ENCODE peak calls at places on chromosomes 16 and 17, in ten cellular contexts. J is RWPE2, Q is astrocyte of the cerebellum, R is osteoblast, W is prostate gland, I is PC-3, M is right atrium auricular region, D is OCI-LY7, S is A673, L is transverse colon. F is an unnamed sample.

GRCh38 chr17:78241277-78242023 is 10.0 kb downstream of the TMEM235 start:
- DNase-seq in J (no peak), Q (no peak), R (peak), W (no peak), I (peak), M (no peak), D (peak), S (peak), L (no peak), F (no peak)

GRCh38 chr17:73240561-73240960 is 21.1 kb downstream of the CPSF4L start:
- DNase-seq in J (no peak), Q (no peak), R (no peak), W (no peak), I (peak), M (no peak), D (no peak), S (no peak), L (no peak), F (no peak)

GRCh38 chr16:12796498-12796897 is 7.2 kb downstream of the CPPED1 start:
- DNase-seq in J (no peak), Q (no peak), R (no peak), W (no peak), I (no peak), M (no peak), D (no peak), S (no peak), L (no peak), F (no peak)

GRCh38 chr16:55478827-55479559 is at the start of gene MMP2:
- DNase-seq in J (no peak), Q (peak), R (peak), W (no peak), I (no peak), M (peak), D (no peak), S (peak), L (peak), F (peak)

GRCh38 chr16:23171234-23171948 is 11.2 kb upstream of the SCNN1G start:
- DNase-seq in J (no peak), Q (no peak), R (peak), W (no peak), I (peak), M (no peak), D (no peak), S (no peak), L (no peak), F (no peak)

GRCh38 chr16:1705688-1706385 is at the start of gene MAPK8IP3:
- DNase-seq in J (no peak), Q (peak), R (peak), W (peak), I (peak), M (peak), D (peak), S (peak), L (peak), F (peak)

GRCh38 chr16:4752351-4753100 is 14.4 kb downstream of the ZNF500 start:
- DNase-seq in J (no peak), Q (no peak), R (peak), W (no peak), I (no peak), M (no peak), D (no peak), S (no peak), L (no peak), F (no peak)

GRCh38 chr17:71360301-71360700 is 760.5 kb upstream of the SOX9 start:
- DNase-seq in J (no peak), Q (no peak), R (no peak), W (no peak), I (peak), M (no peak), D (no peak), S (no peak), L (no peak), F (no peak)

GRCh38 chr16:79469999-79470398 is 130.5 kb downstream of the MAF start:
- DNase-seq in J (no peak), Q (no peak), R (no peak), W (no peak), I (no peak), M (peak), D (no peak), S (no peak), L (peak), F (no peak)

GRCh38 chr16:1494711-1495110 is 1.6 kb downstream of the TELO2 start:
- DNase-seq in J (no peak), Q (no peak), R (no peak), W (no peak), I (no peak), M (peak), D (no peak), S (no peak), L (no peak), F (peak)

GRCh38 chr17:8857919-8858318 is 9.6 kb downstream of the PIK3R6 start:
- DNase-seq in J (no peak), Q (no peak), R (no peak), W (no peak), I (no peak), M (no peak), D (peak), S (peak), L (no peak), F (no peak)

GRCh38 chr16:29686740-29687327 is 7.9 kb downstream of the QPRT start:
- DNase-seq in J (no peak), Q (no peak), R (no peak), W (no peak), I (no peak), M (no peak), D (no peak), S (no peak), L (no peak), F (no peak)

GRCh38 chr17:72481572-72481971 is 360.8 kb downstream of the SOX9 start:
- DNase-seq in J (no peak), Q (no peak), R (no peak), W (no peak), I (no peak), M (no peak), D (no peak), S (no peak), L (no peak), F (no peak)

GRCh38 chr17:39935896-39936295 is 8.4 kb downstream of the LRRC3C start:
- DNase-seq in J (no peak), Q (no peak), R (peak), W (no peak), I (peak), M (no peak), D (no peak), S (no peak), L (no peak), F (no peak)

GRCh38 chr17:27367121-27367981 is 73.4 kb downstream of the WSB1 start:
- DNase-seq in J (no peak), Q (no peak), R (no peak), W (no peak), I (no peak), M (no peak), D (no peak), S (no peak), L (no peak), F (no peak)

GRCh38 chr17:78774956-78775571 is 7.0 kb downstream of the CYTH1 start:
- DNase-seq in J (no peak), Q (no peak), R (no peak), W (no peak), I (no peak), M (no peak), D (peak), S (no peak), L (peak), F (no peak)

GRCh38 chr17:16909472-16909871 is 62.4 kb downstream of the TNFRSF13B start:
- DNase-seq in J (no peak), Q (no peak), R (peak), W (no peak), I (no peak), M (no peak), D (no peak), S (no peak), L (no peak), F (no peak)

GRCh38 chr16:22420606-22421135 is 46.3 kb upstream of the CDR2 start:
- DNase-seq in J (no peak), Q (no peak), R (no peak), W (no peak), I (no peak), M (no peak), D (no peak), S (no peak), L (no peak), F (no peak)

GRCh38 chr16:19499481-19499880 is 22.4 kb downstream of the GDE1 start:
- DNase-seq in J (no peak), Q (no peak), R (no peak), W (no peak), I (no peak), M (no peak), D (no peak), S (no peak), L (no peak), F (no peak)
- TF ChIP-seq CTCF in J (no peak), Q (no peak), R (no peak), W (no peak), I (no peak), M (no peak), D (no peak), S (no peak), L (no peak), F (no peak)

GRCh38 chr16:66696669-66697630 is at the start of gene CMTM4:
- DNase-seq in J (peak), Q (peak), R (peak), W (peak), I (peak), M (peak), D (peak), S (peak), L (peak), F (peak)
- TF ChIP-seq CTCF in J (peak), Q (peak), R (no peak), W (peak), I (peak), M (peak), D (peak), S (peak), L (no peak), F (peak)

DNA sequence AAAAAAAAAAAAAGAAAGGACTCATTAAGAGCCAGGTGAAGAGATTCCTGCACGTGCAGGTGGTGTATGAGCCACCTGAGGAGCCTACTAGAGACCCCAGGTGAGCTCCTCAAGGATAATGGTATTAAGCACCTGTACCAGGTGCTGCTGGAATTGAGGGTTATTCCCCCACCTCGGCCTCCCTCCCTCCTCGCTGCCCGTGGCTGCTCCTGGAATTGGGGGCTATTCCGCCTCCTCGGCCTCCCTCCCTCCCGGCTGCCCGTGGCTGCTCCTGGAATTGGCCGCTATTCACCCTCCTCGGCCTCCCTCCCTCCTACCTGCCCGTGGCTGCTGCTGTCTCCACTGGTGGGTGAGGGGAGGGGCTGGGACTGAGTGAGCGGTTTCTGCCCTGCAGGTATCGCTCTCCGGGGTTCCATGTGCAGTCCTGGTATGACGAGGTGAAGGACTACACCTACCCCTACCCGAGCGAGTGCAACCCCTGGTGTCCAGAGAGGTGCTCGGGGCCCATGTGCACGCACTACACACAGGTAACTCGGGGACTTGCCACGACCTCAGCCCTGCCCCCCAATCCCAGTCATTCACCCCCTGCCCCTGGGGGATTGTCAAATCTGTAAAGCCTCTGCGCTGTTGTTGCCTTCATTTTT is 29.3 kb downstream of the CRISPLD2 start:
- DNase-seq in J (no peak), Q (no peak), R (no peak), W (no peak), I (no peak), M (no peak), D (no peak), S (no peak), L (no peak), F (no peak)
- TF ChIP-seq CTCF in J (no peak), Q (no peak), R (no peak), W (no peak), I (no peak), M (no peak), D (no peak), S (no peak), L (no peak), F (no peak)

GRCh38 chr16:6349725-6350124 is 982.9 kb upstream of the RBFOX1 start:
- DNase-seq in J (no peak), Q (no peak), R (no peak), W (no peak), I (no peak), M (no peak), D (no peak), S (no peak), L (no peak), F (no peak)
- TF ChIP-seq CTCF in J (no peak), Q (no peak), R (no peak), W (no peak), I (no peak), M (no peak), D (no peak), S (no peak), L (no peak), F (no peak)

GRCh38 chr17:82036634-82037112 is 824 bp downstream of the DCXR start:
- DNase-seq in J (no peak), Q (no peak), R (no peak), W (no peak), I (no peak), M (no peak), D (no peak), S (no peak), L (no peak), F (no peak)
- TF ChIP-seq CTCF in J (no peak), Q (no peak), R (no peak), W (no peak), I (no peak), M (no peak), D (no peak), S (no peak), L (no peak), F (no peak)

GRCh38 chr16:81842564-81843242 is 63.6 kb downstream of the PLCG2 start:
- DNase-seq in J (no peak), Q (no peak), R (no peak), W (no peak), I (no peak), M (no peak), D (no peak), S (no peak), L (no peak), F (no peak)
- TF ChIP-seq CTCF in J (no peak), Q (no peak), R (no peak), W (no peak), I (no peak), M (no peak), D (peak), S (no peak), L (no peak), F (no peak)

GRCh38 chr17:7844292-7845154 is 10.3 kb upstream of the TMEM88 start:
- DNase-seq in J (peak), Q (peak), R (peak), W (peak), I (peak), M (peak), D (peak), S (peak), L (peak), F (peak)
- TF ChIP-seq CTCF in J (no peak), Q (no peak), R (no peak), W (peak), I (no peak), M (no peak), D (no peak), S (no peak), L (no peak), F (no peak)

DNA sequence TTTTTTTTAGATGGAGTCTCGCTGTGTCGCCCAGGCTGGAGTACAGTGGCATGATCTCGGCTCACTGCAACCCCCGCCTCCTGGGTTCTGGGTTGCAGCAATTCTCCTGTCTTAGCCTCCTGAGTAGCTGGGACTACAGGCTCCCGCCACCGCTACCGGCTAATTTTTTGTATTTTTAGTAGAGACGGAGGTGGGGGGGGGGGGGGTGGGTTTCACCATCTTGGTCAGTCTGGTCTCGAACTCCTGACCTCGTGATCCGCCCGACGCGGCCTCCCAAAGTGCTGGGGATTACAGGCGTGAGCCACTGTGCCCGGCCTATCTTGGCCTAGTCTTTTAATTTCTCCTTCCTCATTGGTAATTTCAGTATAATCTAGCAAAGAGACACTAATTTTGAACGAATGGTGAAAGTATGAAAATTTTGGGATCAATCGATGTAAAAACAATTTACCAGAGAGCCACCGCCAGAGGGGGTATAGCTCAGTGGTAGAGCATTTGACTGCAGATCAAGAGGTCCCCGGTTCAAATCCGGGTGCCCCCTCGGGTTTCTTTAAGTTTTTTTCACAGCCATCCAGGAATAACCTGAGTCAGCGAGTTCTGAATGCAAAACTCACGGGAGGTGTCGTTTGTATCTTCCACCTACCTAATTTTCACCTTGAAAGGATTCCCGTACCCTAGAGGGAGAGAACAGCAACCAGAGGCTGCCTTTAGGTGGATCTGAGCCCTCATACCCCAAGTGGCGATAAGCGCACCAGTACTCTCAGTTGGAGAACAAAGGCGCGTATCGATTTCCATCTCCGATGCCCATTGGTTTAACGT is 2.5 kb upstream of the LASP1 start:
- DNase-seq in J (no peak), Q (no peak), R (peak), W (no peak), I (peak), M (peak), D (peak), S (peak), L (peak), F (no peak)
- TF ChIP-seq CTCF in J (no peak), Q (peak), R (peak), W (peak), I (no peak), M (peak), D (peak), S (peak), L (peak), F (peak)

GRCh38 chr16:49287572-49287971 is 5.9 kb upstream of the CBLN1 start:
- DNase-seq in J (no peak), Q (no peak), R (no peak), W (no peak), I (no peak), M (no peak), D (no peak), S (no peak), L (no peak), F (no peak)
- TF ChIP-seq CTCF in J (no peak), Q (no peak), R (no peak), W (no peak), I (no peak), M (no peak), D (no peak), S (no peak), L (no peak), F (no peak)

GRCh38 chr16:20960899-20961298 is 60.3 kb downstream of the LYRM1 start:
- DNase-seq in J (no peak), Q (no peak), R (no peak), W (no peak), I (no peak), M (no peak), D (no peak), S (no peak), L (no peak), F (no peak)

GRCh38 chr16:20952144-20952797 is 51.7 kb downstream of the LYRM1 start:
- DNase-seq in J (no peak), Q (no peak), R (no peak), W (no peak), I (peak), M (no peak), D (no peak), S (no peak), L (no peak), F (no peak)

GRCh38 chr16:20954574-20954973 is 54.0 kb downstream of the LYRM1 start:
- DNase-seq in J (no peak), Q (no peak), R (no peak), W (no peak), I (no peak), M (no peak), D (no peak), S (no peak), L (no peak), F (no peak)

GRCh38 chr16:20957153-20957552 is 56.6 kb downstream of the LYRM1 start:
- DNase-seq in J (no peak), Q (no peak), R (no peak), W (no peak), I (no peak), M (no peak), D (no peak), S (no peak), L (no peak), F (no peak)

DNA sequence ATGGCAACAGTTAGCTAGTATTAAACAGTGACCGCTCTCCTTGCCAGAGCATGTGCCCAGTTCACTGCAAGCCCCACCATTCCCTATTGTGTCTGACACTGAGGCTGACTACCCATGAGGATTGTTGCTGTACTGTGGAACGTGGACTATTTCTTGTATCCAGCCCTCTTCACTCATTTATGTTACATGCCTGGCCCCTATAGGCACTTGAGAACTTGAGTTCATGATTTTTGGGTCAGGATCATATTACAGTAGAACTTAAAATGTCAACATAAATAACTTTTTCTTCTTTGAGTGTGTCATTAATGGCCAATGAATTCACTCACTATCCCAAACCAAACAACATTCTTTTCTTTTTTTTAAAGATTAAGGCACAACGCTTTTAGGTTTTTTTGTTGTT is 55.7 kb downstream of the LYRM1 start:
- DNase-seq in J (no peak), Q (no peak), R (no peak), W (no peak), I (peak), M (no peak), D (no peak), S (no peak), L (no peak), F (no peak)
- TF ChIP-seq CTCF in J (peak), Q (no peak), R (peak), W (no peak), I (peak), M (no peak), D (no peak), S (no peak), L (no peak), F (no peak)